ENCODE peak calls at places on chromosomes 7 and 10, in five cellular contexts. One of them, this sample, is unnamed.

GRCh38 chr7:22269057-22269456 is 87.9 kb downstream of the RAPGEF5 start:
- DNase-seq in astrocyte of the cerebellum: no peak
- DNase-seq in AG04449: no peak
- DNase-seq in spleen: no peak
- DNase-seq in GM04503: no peak
- DNase-seq in this sample: no peak

GRCh38 chr10:125599194-125599593 is 83.8 kb downstream of the TEX36 start:
- DNase-seq in astrocyte of the cerebellum: no peak
- DNase-seq in AG04449: no peak
- DNase-seq in spleen: no peak
- DNase-seq in GM04503: no peak
- DNase-seq in this sample: no peak

GRCh38 chr7:19958309-19958896 is 185.0 kb upstream of the TMEM196 start:
- DNase-seq in astrocyte of the cerebellum: peak
- DNase-seq in AG04449: peak
- DNase-seq in spleen: no peak
- DNase-seq in GM04503: peak
- DNase-seq in this sample: no peak

GRCh38 chr7:96636979-96637378 is 72.7 kb downstream of the SEM1 start:
- DNase-seq in astrocyte of the cerebellum: no peak
- DNase-seq in AG04449: no peak
- DNase-seq in spleen: no peak
- DNase-seq in GM04503: no peak
- DNase-seq in this sample: no peak

GRCh38 chr10:119365773-119366640 is 158.6 kb downstream of the GRK5 start:
- DNase-seq in astrocyte of the cerebellum: no peak
- DNase-seq in AG04449: no peak
- DNase-seq in spleen: no peak
- DNase-seq in GM04503: no peak
- DNase-seq in this sample: no peak

GRCh38 chr10:51371725-51372124 is 297.4 kb downstream of the PRKG1 start:
- DNase-seq in astrocyte of the cerebellum: no peak
- DNase-seq in AG04449: no peak
- DNase-seq in spleen: no peak
- DNase-seq in GM04503: no peak
- DNase-seq in this sample: no peak

GRCh38 chr7:118731854-118732253 is 507.4 kb downstream of the ANKRD7 start:
- DNase-seq in astrocyte of the cerebellum: no peak
- DNase-seq in AG04449: no peak
- DNase-seq in spleen: no peak
- DNase-seq in GM04503: no peak
- DNase-seq in this sample: no peak

GRCh38 chr7:36036590-36036989 is 116.5 kb upstream of the EEPD1 start:
- DNase-seq in astrocyte of the cerebellum: no peak
- DNase-seq in AG04449: no peak
- DNase-seq in spleen: no peak
- DNase-seq in GM04503: no peak
- DNase-seq in this sample: no peak

GRCh38 chr7:43508434-43508833 is 74.5 kb upstream of the STK17A start:
- DNase-seq in astrocyte of the cerebellum: no peak
- DNase-seq in AG04449: no peak
- DNase-seq in spleen: no peak
- DNase-seq in GM04503: no peak
- DNase-seq in this sample: no peak

GRCh38 chr7:72805526-72806494 is 22.2 kb downstream of the TYW1B start:
- DNase-seq in astrocyte of the cerebellum: no peak
- DNase-seq in AG04449: peak
- DNase-seq in spleen: no peak
- DNase-seq in GM04503: peak
- DNase-seq in this sample: no peak

GRCh38 chr10:19654576-19654975 is 161.7 kb upstream of the PLXDC2 start:
- DNase-seq in astrocyte of the cerebellum: peak
- DNase-seq in AG04449: peak
- DNase-seq in spleen: no peak
- DNase-seq in GM04503: no peak
- DNase-seq in this sample: no peak

GRCh38 chr7:105719395-105719794 is 138.1 kb upstream of the EFCAB10 start:
- DNase-seq in astrocyte of the cerebellum: no peak
- DNase-seq in AG04449: no peak
- DNase-seq in spleen: no peak
- DNase-seq in GM04503: no peak
- DNase-seq in this sample: no peak

GRCh38 chr7:116809636-116810266 is 52.6 kb upstream of the CAPZA2 start:
- DNase-seq in astrocyte of the cerebellum: peak
- DNase-seq in AG04449: no peak
- DNase-seq in spleen: no peak
- DNase-seq in GM04503: peak
- DNase-seq in this sample: peak

GRCh38 chr10:29784175-29784773 is 149.5 kb upstream of the SVIL start:
- DNase-seq in astrocyte of the cerebellum: peak
- DNase-seq in AG04449: peak
- DNase-seq in spleen: no peak
- DNase-seq in GM04503: peak
- DNase-seq in this sample: peak

GRCh38 chr10:3801558-3802192 is 16.7 kb upstream of the KLF6 start:
- DNase-seq in astrocyte of the cerebellum: no peak
- DNase-seq in AG04449: no peak
- DNase-seq in spleen: no peak
- DNase-seq in GM04503: no peak
- DNase-seq in this sample: no peak

GRCh38 chr7:55127622-55128081 is 108.8 kb downstream of the EGFR start:
- DNase-seq in astrocyte of the cerebellum: no peak
- DNase-seq in AG04449: no peak
- DNase-seq in spleen: no peak
- DNase-seq in GM04503: no peak
- DNase-seq in this sample: peak

GRCh38 chr7:118080947-118081346 is 103.0 kb upstream of the LSM8 start:
- DNase-seq in astrocyte of the cerebellum: peak
- DNase-seq in AG04449: no peak
- DNase-seq in spleen: no peak
- DNase-seq in GM04503: no peak
- DNase-seq in this sample: no peak

GRCh38 chr7:141071855-141072547 is 1.9 kb upstream of the TMEM178B start:
- DNase-seq in astrocyte of the cerebellum: no peak
- DNase-seq in AG04449: no peak
- DNase-seq in spleen: no peak
- DNase-seq in GM04503: no peak
- DNase-seq in this sample: no peak

GRCh38 chr7:135204876-135205275 is 6.5 kb downstream of the WDR91 start:
- DNase-seq in astrocyte of the cerebellum: peak
- DNase-seq in AG04449: no peak
- DNase-seq in spleen: no peak
- DNase-seq in GM04503: no peak
- DNase-seq in this sample: no peak